ENCODE peak calls at places on chromosomes 12 and 14, in five cellular contexts. R, J, W, S and P are unnamed samples.

GRCh38 chr14:50961606-50962259 is 17.4 kb upstream of the PYGL start:
- DNase-seq in J (peak; percentile 91), R (no peak), W (no peak), S (peak; percentile 43), P (no peak)

GRCh38 chr12:103503546-103504480 is 8.0 kb upstream of the C12orf42 start:
- DNase-seq in R (no peak), S (no peak), J (no peak), W (peak; percentile 74), P (peak; percentile 3)

GRCh38 chr12:41510470-41510869 is 322.4 kb downstream of the PDZRN4 start:
- DNase-seq in W (no peak), S (no peak), J (no peak), R (no peak), P (peak; percentile 73)

GRCh38 chr12:113424915-113425823 is 3.0 kb downstream of the SDSL start:
- DNase-seq in W (peak; percentile 71), S (no peak), J (no peak), R (peak; percentile 52), P (no peak)

GRCh38 chr14:99628832-99629618 is 15.9 kb upstream of the HHIPL1 start:
- DNase-seq in W (peak; percentile 86), R (peak; percentile 77), J (no peak), S (peak; percentile 74), P (peak; percentile 31)

GRCh38 chr12:2160043-2160442 is 107.3 kb downstream of the CACNA1C start:
- DNase-seq in R (no peak), S (no peak), J (no peak), W (no peak), P (peak; percentile 54)

GRCh38 chr12:119758236-119758635 is 90.3 kb downstream of the PRKAB1 start:
- DNase-seq in R (no peak), W (no peak), J (no peak), S (no peak), P (no peak)

GRCh38 chr14:101230851-101231550 is 327.5 kb upstream of the RTL1 start:
- DNase-seq in J (no peak), S (no peak), R (no peak), W (no peak), P (no peak)

GRCh38 chr14:99520571-99521081 is 39.4 kb downstream of the CCNK start:
- DNase-seq in S (no peak), R (no peak), J (no peak), W (no peak), P (no peak)

GRCh38 chr14:103008126-103008525 is 49.2 kb downstream of the CDC42BPB start:
- DNase-seq in J (no peak), R (no peak), S (no peak), W (no peak), P (no peak)

GRCh38 chr12:106251636-106252035 is 3.8 kb upstream of the CKAP4 start:
- DNase-seq in W (peak; percentile 38), R (no peak), J (peak; percentile 49), S (peak; percentile 51), P (no peak)

GRCh38 chr14:23827100-23827892 is 126.3 kb upstream of the DHRS4 start:
- DNase-seq in J (no peak), W (no peak), R (no peak), S (no peak), P (no peak)

GRCh38 chr14:75896341-75896740 is 85.5 kb downstream of the TGFB3 start:
- DNase-seq in J (no peak), R (no peak), W (no peak), S (no peak), P (no peak)

GRCh38 chr14:52342849-52343606 is 28.9 kb downstream of the PTGER2 start:
- DNase-seq in R (no peak), W (no peak), S (no peak), J (no peak), P (no peak)

GRCh38 chr12:113370923-113371682 is 12.7 kb downstream of the PLBD2 start:
- DNase-seq in R (no peak), W (no peak), J (no peak), S (no peak), P (no peak)

GRCh38 chr12:114703060-114703493 is 19.1 kb upstream of the TBX3 start:
- DNase-seq in W (peak; percentile 63), J (no peak), R (no peak), S (no peak), P (no peak)

GRCh38 chr14:66432334-66432733 is 53.8 kb upstream of the CCDC196 start:
- DNase-seq in J (no peak), R (no peak), S (no peak), W (no peak), P (no peak)

GRCh38 chr14:19729359-19729758 is 14.0 kb upstream of the OR4Q3 start:
- DNase-seq in J (no peak), W (no peak), S (no peak), R (no peak), P (no peak)

GRCh38 chr12:28869197-28869596 is 279.9 kb upstream of the FAR2 start:
- DNase-seq in S (no peak), J (no peak), R (no peak), W (no peak), P (no peak)

GRCh38 chr12:8909752-8910151 is 4.6 kb upstream of the PHC1 start:
- DNase-seq in R (no peak), J (no peak), W (no peak), S (no peak), P (no peak)

GRCh38 chr12:110581951-110582285 is 1.2 kb downstream of the PPTC7 start:
- DNase-seq in J (no peak), R (no peak), W (peak; percentile 42), S (no peak), P (no peak)

GRCh38 chr14:98197933-98198332 is 1074.1 kb downstream of the BCL11B start:
- DNase-seq in S (no peak), J (no peak), W (no peak), R (no peak), P (no peak)

GRCh38 chr14:69620211-69620611 is 8.8 kb downstream of the SUSD6 start:
- DNase-seq in W (no peak), R (no peak), J (no peak), S (no peak), P (no peak)

GRCh38 chr14:49892636-49893308 is at the start of gene ARF6:
- DNase-seq in J (peak; percentile 86), S (peak; percentile 98), W (peak; percentile 98), R (peak; percentile 98), P (peak; percentile 90)

GRCh38 chr14:31449971-31450610 is 7.2 kb downstream of the DTD2 start:
- DNase-seq in J (no peak), S (no peak), R (no peak), W (peak; percentile 28), P (peak; percentile 46)

GRCh38 chr14:99427632-99428315 is 52.9 kb downstream of the SETD3 start:
- DNase-seq in J (peak; percentile 50), S (no peak), W (no peak), R (no peak), P (no peak)

GRCh38 chr14:79093542-79093941 is 923.4 kb downstream of the NRXN3 start:
- DNase-seq in J (no peak), W (no peak), S (no peak), R (no peak), P (no peak)

GRCh38 chr12:124938066-124938465 is 23.6 kb upstream of the UBC start:
- DNase-seq in S (no peak), R (no peak), J (no peak), W (no peak), P (no peak)

GRCh38 chr12:95970905-95971304 is 25.2 kb downstream of the HAL start:
- DNase-seq in W (peak; percentile 83), J (no peak), S (no peak), R (no peak), P (no peak)

GRCh38 chr12:53101266-53101665 is 2.0 kb upstream of the SOAT2 start:
- DNase-seq in R (no peak), S (no peak), J (no peak), W (no peak), P (no peak)

GRCh38 chr12:53103860-53104305 is 597 bp downstream of the SOAT2 start:
- DNase-seq in S (no peak), W (no peak), R (no peak), J (no peak), P (no peak)

GRCh38 chr12:53100466-53101151 is 2.7 kb upstream of the SOAT2 start:
- DNase-seq in R (no peak), W (no peak), S (no peak), J (no peak), P (no peak)

GRCh38 chr12:53102883-53103807 is at the start of gene SOAT2:
- DNase-seq in J (no peak), R (no peak), W (no peak), S (no peak), P (no peak)

GRCh38 chr12:53101931-53102781 is 1.1 kb upstream of the SOAT2 start:
- DNase-seq in W (no peak), S (no peak), J (no peak), R (no peak), P (no peak)
- H3K4me3 ChIP-seq in W (no peak overlapping the region), S (no peak overlapping the region), J (no peak overlapping the region), R (no peak overlapping the region), P (no peak overlapping the region)

GRCh38 chr14:104773505-104774452 is 20.8 kb downstream of the SIVA1 start:
- DNase-seq in R (no peak), W (peak; percentile 40), J (no peak), S (no peak), P (no peak)
- TF ChIP-seq CTCF in R (no peak), W (peak; percentile 34), J (no peak), S (no peak), P (no peak)

DNA sequence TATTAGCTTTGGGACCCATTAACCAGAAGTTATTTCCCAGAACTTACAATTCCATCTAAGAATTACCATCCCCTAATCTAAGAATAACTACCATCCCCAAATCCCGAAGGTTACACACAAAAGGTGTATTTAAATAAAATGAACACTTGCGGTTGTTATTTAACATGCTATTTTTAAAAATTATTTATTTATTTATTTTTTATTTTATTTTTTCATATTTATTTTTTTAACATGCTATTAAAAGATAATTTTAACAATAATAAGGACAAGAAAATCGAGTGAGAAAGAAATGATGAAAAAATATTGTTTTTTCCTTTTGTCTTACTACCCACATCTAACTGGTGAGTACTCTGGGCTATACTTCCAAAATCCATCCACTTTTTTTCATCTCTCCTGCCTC is 6.3 kb downstream of the FBXO33 start:
- DNase-seq in J (no peak), W (no peak), R (no peak), S (no peak), P (no peak)
- H3K4me3 ChIP-seq in J (no peak overlapping the region), W (no peak overlapping the region), R (no peak overlapping the region), S (no peak overlapping the region), P (no peak overlapping the region)

GRCh38 chr12:31234955-31235867 is 90.7 kb downstream of the SINHCAF start:
- DNase-seq in R (no peak), J (no peak), W (peak; percentile 74), S (no peak), P (peak; percentile 27)
- TF ChIP-seq CTCF in R (no peak), J (peak; percentile 45), W (peak; percentile 45), S (peak; percentile 44), P (peak; percentile 69)

GRCh38 chr12:123390415-123391093 is 6.6 kb downstream of the KMT5A start:
- DNase-seq in J (no peak), W (no peak), S (no peak), R (no peak), P (no peak)

GRCh38 chr12:123391546-123392343 is 7.8 kb downstream of the KMT5A start:
- DNase-seq in W (no peak), R (no peak), S (no peak), J (no peak), P (no peak)

GRCh38 chr12:123388948-123389559 is 5.1 kb downstream of the KMT5A start:
- DNase-seq in J (no peak), S (no peak), R (no peak), W (peak; percentile 21), P (no peak)

GRCh38 chr12:123388218-123388947 is 4.5 kb downstream of the KMT5A start:
- DNase-seq in R (peak; percentile 82), S (peak; percentile 75), J (no peak), W (peak; percentile 70), P (no peak)

GRCh38 chr12:123389560-123390351 is 5.8 kb downstream of the KMT5A start:
- DNase-seq in J (no peak), S (no peak), R (no peak), W (peak; percentile 74), P (peak; percentile 58)
- H3K4me3 ChIP-seq in J (peak overlapping the region; percentile 66), S (peak overlapping the region; percentile 61), R (peak overlapping the region; percentile 44), W (peak overlapping the region; percentile 74), P (peak overlapping the region; percentile 65)